ENCODE peak calls at places on chromosomes 12 and 14, in six cellular contexts. V is stomach, D is A549, Y is MM.1S, A is BE2C, S is RWPE2. Q is an unnamed sample.

GRCh38 chr14:71658261-71658860 is 273.9 kb upstream of the RGS6 start:
- DNase-seq in V (no peak), D (no peak), Y (no peak), A (no peak), S (no peak), Q (no peak)

GRCh38 chr14:52325126-52325525 is 11.0 kb downstream of the PTGER2 start:
- DNase-seq in V (no peak), D (no peak), Y (no peak), A (no peak), S (no peak), Q (peak; percentile 57)

GRCh38 chr12:49301759-49302158 is 6.8 kb downstream of the PRPH start:
- DNase-seq in V (no peak), D (no peak), Y (no peak), A (no peak), S (no peak), Q (peak; percentile 47)

GRCh38 chr12:45986646-45987338 is 3.6 kb downstream of the SCAF11 start:
- DNase-seq in V (no peak), D (no peak), Y (no peak), A (no peak), S (no peak), Q (no peak)

GRCh38 chr12:93789767-93790166 is 112.6 kb downstream of the CRADD start:
- DNase-seq in V (no peak), D (no peak), Y (no peak), A (no peak), S (no peak), Q (no peak)

GRCh38 chr12:76387614-76388013 is 39.4 kb upstream of the BBS10 start:
- DNase-seq in V (no peak), D (no peak), Y (no peak), A (no peak), S (no peak), Q (no peak)

GRCh38 chr14:81176224-81176623 is 44.5 kb downstream of the GTF2A1 start:
- DNase-seq in V (peak; percentile 43), D (no peak), Y (no peak), A (no peak), S (no peak), Q (no peak)

GRCh38 chr12:68370006-68370590 is 37.9 kb upstream of the MDM1 start:
- DNase-seq in V (no peak), D (no peak), Y (no peak), A (no peak), S (no peak), Q (no peak)

GRCh38 chr12:47854531-47854930 is 34.8 kb upstream of the HDAC7 start:
- DNase-seq in V (no peak), D (no peak), Y (no peak), A (no peak), S (no peak), Q (no peak)

GRCh38 chr14:90758959-90759358 is 57.3 kb downstream of the TTC7B start:
- DNase-seq in V (peak; percentile 38), D (no peak), Y (no peak), A (no peak), S (no peak), Q (peak; percentile 40)

GRCh38 chr14:78135450-78135891 is 34.7 kb upstream of the NRXN3 start:
- DNase-seq in V (no peak), D (peak; percentile 87), Y (no peak), A (no peak), S (peak; percentile 80), Q (no peak)

GRCh38 chr12:2582631-2583616 is 211.8 kb upstream of the FKBP4 start:
- DNase-seq in V (peak; percentile 75), D (peak; percentile 41), Y (peak; percentile 76), A (peak; percentile 82), S (no peak), Q (peak; percentile 8)

GRCh38 chr12:113222730-113223531 is 1.7 kb downstream of the TPCN1 start:
- DNase-seq in V (peak; percentile 74), D (peak; percentile 94), Y (no peak), A (no peak), S (no peak), Q (peak; percentile 33)

GRCh38 chr12:613996-614726 is 49.1 kb downstream of the NINJ2 start:
- DNase-seq in V (peak; percentile 35), D (peak; percentile 76), Y (no peak), A (peak; percentile 50), S (no peak), Q (no peak)

GRCh38 chr14:54085137-54085810 is 128.6 kb upstream of the BMP4 start:
- DNase-seq in V (no peak), D (no peak), Y (no peak), A (no peak), S (no peak), Q (no peak)

GRCh38 chr12:29429999-29430698 is 49.2 kb upstream of the ERGIC2 start:
- DNase-seq in V (no peak), D (no peak), Y (no peak), A (peak; percentile 8), S (peak; percentile 25), Q (no peak)

GRCh38 chr12:47837190-47838171 is 17.8 kb upstream of the HDAC7 start:
- DNase-seq in V (peak; percentile 79), D (peak; percentile 82), Y (peak; percentile 71), A (peak; percentile 50), S (no peak), Q (peak; percentile 73)

DNA sequence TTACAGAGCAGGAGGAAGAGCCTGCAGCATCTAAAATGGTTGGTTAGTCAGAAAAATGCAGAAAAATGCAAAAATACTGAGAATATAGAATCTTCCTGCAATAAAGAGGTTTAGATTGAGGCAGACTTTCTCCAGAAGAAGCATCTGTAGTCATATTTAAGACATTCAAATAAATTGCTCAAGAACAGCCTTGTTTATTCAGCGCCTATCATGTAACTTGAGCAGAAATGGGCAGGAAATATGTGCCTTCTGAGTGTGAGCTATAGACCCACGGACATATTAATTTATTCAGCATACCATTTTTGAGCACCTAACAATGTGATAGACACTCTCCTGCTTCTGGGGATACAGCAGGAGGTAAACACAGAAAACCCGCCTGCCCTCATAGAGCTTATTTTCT is 102.0 kb upstream of the HIF1A start:
- DNase-seq in V (no peak), D (no peak), Y (no peak), A (no peak), S (no peak), Q (no peak)
- H3K4me1 ChIP-seq in V (peaks cover 10% of the 10 kb centered on the region), D (peaks cover 24% of the 10 kb centered on the region), Y (peaks cover 3% of the 10 kb centered on the region), A (peaks cover 3% of the 10 kb centered on the region), S (no peaks in the 10 kb centered on the region), Q (no peaks in the 10 kb centered on the region)

GRCh38 chr14:68509188-68509953 is 283.5 kb downstream of the ZFP36L1 start:
- DNase-seq in V (no peak), D (no peak), Y (no peak), A (no peak), S (no peak), Q (no peak)

GRCh38 chr14:68507544-68508081 is 285.3 kb downstream of the ZFP36L1 start:
- DNase-seq in V (no peak), D (no peak), Y (no peak), A (no peak), S (no peak), Q (peak; percentile 30)

GRCh38 chr14:68510201-68510600 is 282.7 kb downstream of the ZFP36L1 start:
- DNase-seq in V (no peak), D (no peak), Y (no peak), A (peak; percentile 67), S (no peak), Q (no peak)

GRCh38 chr14:68506645-68507405 is 286.0 kb downstream of the ZFP36L1 start:
- DNase-seq in V (peak; percentile 57), D (no peak), Y (peak; percentile 49), A (no peak), S (no peak), Q (no peak)

DNA sequence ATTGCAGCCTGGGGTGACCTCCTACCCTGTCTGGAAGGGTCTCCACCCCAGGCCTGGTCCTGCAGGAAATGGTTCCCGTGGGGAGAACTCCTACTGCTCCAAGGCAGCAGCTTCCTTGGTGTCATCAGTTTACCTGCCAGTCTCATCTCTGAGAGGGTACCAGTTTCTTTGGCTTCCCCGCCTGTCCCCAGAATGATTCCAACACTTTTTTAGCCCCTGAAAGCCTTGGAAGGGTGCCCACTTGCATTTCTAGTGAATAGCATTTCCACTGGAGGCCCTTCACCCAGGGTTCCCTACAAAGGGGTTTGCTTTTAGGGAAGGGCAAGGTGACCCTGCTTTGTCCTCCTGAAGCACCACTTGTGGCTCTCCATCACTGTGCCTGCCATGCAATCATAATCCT is 284.3 kb downstream of the ZFP36L1 start:
- DNase-seq in V (no peak), D (no peak), Y (no peak), A (no peak), S (no peak), Q (no peak)
- H3K4me1 ChIP-seq in V (peaks cover 89% of the 10 kb centered on the region), D (peaks cover 18% of the 10 kb centered on the region), Y (peaks cover 7% of the 10 kb centered on the region), A (peaks cover 7% of the 10 kb centered on the region), S (peaks cover 29% of the 10 kb centered on the region), Q (peaks cover 39% of the 10 kb centered on the region)

GRCh38 chr14:32472081-32472480 is 143.0 kb downstream of the AKAP6 start:
- DNase-seq in V (no peak), D (no peak), Y (no peak), A (no peak), S (no peak), Q (no peak)

GRCh38 chr14:32476532-32476931 is 147.4 kb downstream of the AKAP6 start:
- DNase-seq in V (no peak), D (no peak), Y (no peak), A (no peak), S (no peak), Q (no peak)

GRCh38 chr14:32472512-32473472 is 143.7 kb downstream of the AKAP6 start:
- DNase-seq in V (no peak), D (peak; percentile 6), Y (no peak), A (no peak), S (no peak), Q (no peak)

GRCh38 chr14:32471183-32471582 is 142.1 kb downstream of the AKAP6 start:
- DNase-seq in V (no peak), D (no peak), Y (no peak), A (no peak), S (no peak), Q (no peak)

DNA sequence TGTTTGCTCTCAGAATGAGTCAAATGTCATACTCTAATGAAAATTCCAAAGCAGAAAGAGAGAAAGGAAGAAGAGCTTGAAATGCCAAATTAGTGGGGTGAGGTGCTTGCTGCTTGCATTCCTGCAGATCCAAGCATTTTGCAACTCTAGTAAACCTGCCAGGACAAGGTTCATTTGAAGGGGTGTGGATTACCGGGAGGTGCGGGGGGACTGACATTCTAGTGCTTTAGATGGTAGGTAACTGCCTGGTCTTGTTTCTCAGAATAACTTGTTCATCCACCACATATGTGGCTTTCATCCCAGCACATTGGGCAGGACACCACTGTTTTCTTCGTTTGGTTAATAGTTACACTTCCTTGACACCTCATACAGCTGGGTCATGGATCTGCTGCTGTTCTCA is 144.4 kb downstream of the AKAP6 start:
- DNase-seq in V (no peak), D (peak; percentile 64), Y (no peak), A (no peak), S (peak; percentile 93), Q (no peak)
- H3K4me1 ChIP-seq in V (peaks cover 16% of the 10 kb centered on the region), D (peaks cover 47% of the 10 kb centered on the region), Y (no peaks in the 10 kb centered on the region), A (peaks cover 8% of the 10 kb centered on the region), S (peaks cover 67% of the 10 kb centered on the region), Q (no peaks in the 10 kb centered on the region)

GRCh38 chr12:110533607-110534006 is 31.5 kb downstream of the RAD9B start:
- DNase-seq in V (no peak), D (no peak), Y (no peak), A (no peak), S (no peak), Q (no peak)

GRCh38 chr12:110531741-110532333 is 29.7 kb downstream of the RAD9B start:
- DNase-seq in V (no peak), D (no peak), Y (peak; percentile 30), A (no peak), S (no peak), Q (peak; percentile 4)

GRCh38 chr12:110536834-110537604 is 34.9 kb downstream of the RAD9B start:
- DNase-seq in V (no peak), D (no peak), Y (no peak), A (no peak), S (no peak), Q (no peak)

GRCh38 chr12:110532644-110533043 is 30.5 kb downstream of the RAD9B start:
- DNase-seq in V (no peak), D (no peak), Y (no peak), A (no peak), S (no peak), Q (no peak)

GRCh38 chr12:110534811-110535210 is 32.7 kb downstream of the RAD9B start:
- DNase-seq in V (no peak), D (no peak), Y (no peak), A (no peak), S (no peak), Q (no peak)
- H3K4me1 ChIP-seq in V (peaks cover 65% of the 10 kb centered on the region), D (peaks cover 15% of the 10 kb centered on the region), Y (peaks cover 22% of the 10 kb centered on the region), A (no peaks in the 10 kb centered on the region), S (peaks cover 59% of the 10 kb centered on the region), Q (no peaks in the 10 kb centered on the region)

Q was measured in CD4-positive, CD25-positive, alpha-beta regulatory T cell.